ENCODE peak calls at places on chromosome 21, in seven cellular contexts. One of them, this sample, is unnamed.

GRCh38 chr21:15592271-15592860 is 137.4 kb upstream of the USP25 start:
- DNase-seq in cardiac muscle cell: peak
- DNase-seq in omental fat pad: no peak
- DNase-seq in WTC11: no peak
- DNase-seq in D341Med: peak
- DNase-seq in germinal center: peak
- DNase-seq in body of pancreas: no peak
- DNase-seq in this sample: no peak

GRCh38 chr21:42760361-42760970 is 107.0 kb downstream of the PDE9A start:
- DNase-seq in cardiac muscle cell: no peak
- DNase-seq in omental fat pad: no peak
- DNase-seq in WTC11: no peak
- DNase-seq in D341Med: no peak
- DNase-seq in germinal center: no peak
- DNase-seq in body of pancreas: no peak
- DNase-seq in this sample: no peak

GRCh38 chr21:46160563-46161179 is 5.3 kb upstream of the FTCD start:
- DNase-seq in cardiac muscle cell: peak
- DNase-seq in omental fat pad: peak
- DNase-seq in WTC11: no peak
- DNase-seq in D341Med: no peak
- DNase-seq in germinal center: no peak
- DNase-seq in body of pancreas: no peak
- DNase-seq in this sample: peak

GRCh38 chr21:35683620-35684019 is 376.7 kb downstream of the SETD4 start:
- DNase-seq in cardiac muscle cell: no peak
- DNase-seq in omental fat pad: no peak
- DNase-seq in WTC11: no peak
- DNase-seq in D341Med: no peak
- DNase-seq in germinal center: no peak
- DNase-seq in body of pancreas: no peak
- DNase-seq in this sample: no peak

GRCh38 chr21:32516729-32517649 is 68.3 kb downstream of the TCP10L start:
- DNase-seq in cardiac muscle cell: peak
- DNase-seq in omental fat pad: no peak
- DNase-seq in WTC11: no peak
- DNase-seq in D341Med: no peak
- DNase-seq in germinal center: no peak
- DNase-seq in body of pancreas: no peak
- DNase-seq in this sample: no peak

GRCh38 chr21:45931397-45931969 is 50.1 kb upstream of the COL6A1 start:
- DNase-seq in cardiac muscle cell: no peak
- DNase-seq in omental fat pad: no peak
- DNase-seq in WTC11: no peak
- DNase-seq in D341Med: no peak
- DNase-seq in germinal center: no peak
- DNase-seq in body of pancreas: no peak
- DNase-seq in this sample: no peak

GRCh38 chr21:33022828-33023573 is 2.7 kb upstream of the OLIG2 start:
- DNase-seq in cardiac muscle cell: no peak
- DNase-seq in omental fat pad: no peak
- DNase-seq in WTC11: no peak
- DNase-seq in D341Med: no peak
- DNase-seq in germinal center: no peak
- DNase-seq in body of pancreas: no peak
- DNase-seq in this sample: no peak

GRCh38 chr21:14773777-14774345 is 227.7 kb upstream of the SAMSN1 start:
- DNase-seq in cardiac muscle cell: peak
- DNase-seq in omental fat pad: peak
- DNase-seq in WTC11: peak
- DNase-seq in D341Med: peak
- DNase-seq in germinal center: peak
- DNase-seq in body of pancreas: peak
- DNase-seq in this sample: no peak

GRCh38 chr21:37047079-37047478 is 25.8 kb downstream of the PIGP start:
- DNase-seq in cardiac muscle cell: no peak
- DNase-seq in omental fat pad: no peak
- DNase-seq in WTC11: no peak
- DNase-seq in D341Med: no peak
- DNase-seq in germinal center: no peak
- DNase-seq in body of pancreas: no peak
- DNase-seq in this sample: no peak